ENCODE peak calls at places on chromosome 11, in eight cellular contexts. One of them, this sample, is unnamed.
A peak's percentile ranks its signal among the peaks of the same experiment; 100 is the strongest.

GRCh38 chr11:91513734-91514133 is 710.9 kb upstream of the FAT3 start:
- DNase-seq in fibroblast of villous mesenchyme: no peak
- DNase-seq in prostate gland: no peak
- DNase-seq in heart left ventricle: no peak
- DNase-seq in uterus: no peak
- DNase-seq in cardiac muscle cell: no peak
- DNase-seq in HFF-Myc: no peak
- DNase-seq in foreskin fibroblast: no peak
- DNase-seq in this sample: no peak

GRCh38 chr11:69443968-69444364 is 37.5 kb upstream of the LINC01488 start:
- DNase-seq in heart left ventricle: peak; percentile 46
- DNase-seq in cardiac muscle cell: no peak
- DNase-seq in foreskin fibroblast: peak; percentile 56
- DNase-seq in prostate gland: no peak
- DNase-seq in HFF-Myc: no peak
- DNase-seq in uterus: no peak
- DNase-seq in fibroblast of villous mesenchyme: peak; percentile 37
- DNase-seq in this sample: peak; percentile 62

GRCh38 chr11:13073119-13073981 is 64.2 kb downstream of the RASSF10 start:
- DNase-seq in HFF-Myc: no peak
- DNase-seq in uterus: no peak
- DNase-seq in foreskin fibroblast: peak; percentile 75
- DNase-seq in cardiac muscle cell: no peak
- DNase-seq in fibroblast of villous mesenchyme: peak; percentile 48
- DNase-seq in heart left ventricle: no peak
- DNase-seq in prostate gland: no peak
- DNase-seq in this sample: peak; percentile 47

GRCh38 chr11:118819687-118820086 is 28.7 kb upstream of the DDX6 start:
- DNase-seq in cardiac muscle cell: no peak
- DNase-seq in heart left ventricle: no peak
- DNase-seq in fibroblast of villous mesenchyme: no peak
- DNase-seq in prostate gland: no peak
- DNase-seq in foreskin fibroblast: no peak
- DNase-seq in uterus: no peak
- DNase-seq in HFF-Myc: no peak
- DNase-seq in this sample: no peak

GRCh38 chr11:48093795-48094642 is 113.7 kb downstream of the PTPRJ start:
- DNase-seq in foreskin fibroblast: no peak
- DNase-seq in HFF-Myc: peak; percentile 96
- DNase-seq in prostate gland: no peak
- DNase-seq in uterus: no peak
- DNase-seq in heart left ventricle: no peak
- DNase-seq in cardiac muscle cell: peak; percentile 66
- DNase-seq in fibroblast of villous mesenchyme: peak; percentile 52
- DNase-seq in this sample: peak; percentile 70

GRCh38 chr11:2944530-2944929 is 15.3 kb upstream of the PHLDA2 start:
- DNase-seq in foreskin fibroblast: no peak
- DNase-seq in fibroblast of villous mesenchyme: no peak
- DNase-seq in prostate gland: no peak
- DNase-seq in heart left ventricle: no peak
- DNase-seq in uterus: no peak
- DNase-seq in HFF-Myc: no peak
- DNase-seq in cardiac muscle cell: no peak
- DNase-seq in this sample: no peak

GRCh38 chr11:44746894-44747293 is 20.1 kb downstream of the TSPAN18 start:
- DNase-seq in cardiac muscle cell: no peak
- DNase-seq in prostate gland: no peak
- DNase-seq in foreskin fibroblast: no peak
- DNase-seq in fibroblast of villous mesenchyme: no peak
- DNase-seq in uterus: peak; percentile 9
- DNase-seq in HFF-Myc: no peak
- DNase-seq in heart left ventricle: peak; percentile 73
- DNase-seq in this sample: no peak

GRCh38 chr11:3091081-3091845 is 34.0 kb upstream of the CARS1 start:
- DNase-seq in prostate gland: no peak
- DNase-seq in fibroblast of villous mesenchyme: no peak
- DNase-seq in foreskin fibroblast: no peak
- DNase-seq in uterus: no peak
- DNase-seq in HFF-Myc: no peak
- DNase-seq in cardiac muscle cell: no peak
- DNase-seq in heart left ventricle: no peak
- DNase-seq in this sample: no peak

GRCh38 chr11:28922351-28922981 is 814.3 kb downstream of the METTL15 start:
- DNase-seq in fibroblast of villous mesenchyme: no peak
- DNase-seq in heart left ventricle: no peak
- DNase-seq in foreskin fibroblast: no peak
- DNase-seq in uterus: no peak
- DNase-seq in prostate gland: no peak
- DNase-seq in cardiac muscle cell: no peak
- DNase-seq in HFF-Myc: no peak
- DNase-seq in this sample: peak; percentile 13

GRCh38 chr11:69040581-69041260 is 8.0 kb upstream of the TPCN2 start:
- DNase-seq in fibroblast of villous mesenchyme: peak; percentile 69
- DNase-seq in foreskin fibroblast: peak; percentile 85
- DNase-seq in prostate gland: no peak
- DNase-seq in heart left ventricle: no peak
- DNase-seq in cardiac muscle cell: no peak
- DNase-seq in HFF-Myc: peak; percentile 80
- DNase-seq in uterus: no peak
- DNase-seq in this sample: peak; percentile 93

GRCh38 chr11:131025020-131025419 is 108.7 kb upstream of the SNX19 start:
- DNase-seq in heart left ventricle: no peak
- DNase-seq in foreskin fibroblast: peak; percentile 52
- DNase-seq in prostate gland: no peak
- DNase-seq in uterus: no peak
- DNase-seq in HFF-Myc: peak; percentile 42
- DNase-seq in fibroblast of villous mesenchyme: peak; percentile 61
- DNase-seq in cardiac muscle cell: peak; percentile 36
- DNase-seq in this sample: peak; percentile 66
- TF ChIP-seq CTCF in heart left ventricle: no peak
- TF ChIP-seq CTCF in foreskin fibroblast: peak; percentile 73
- TF ChIP-seq CTCF in prostate gland: no peak
- TF ChIP-seq CTCF in uterus: no peak
- TF ChIP-seq CTCF in HFF-Myc: peak; percentile 67
- TF ChIP-seq CTCF in fibroblast of villous mesenchyme: peak; percentile 81
- TF ChIP-seq CTCF in cardiac muscle cell: peak; percentile 69
- TF ChIP-seq CTCF in this sample: peak; percentile 82

DNA sequence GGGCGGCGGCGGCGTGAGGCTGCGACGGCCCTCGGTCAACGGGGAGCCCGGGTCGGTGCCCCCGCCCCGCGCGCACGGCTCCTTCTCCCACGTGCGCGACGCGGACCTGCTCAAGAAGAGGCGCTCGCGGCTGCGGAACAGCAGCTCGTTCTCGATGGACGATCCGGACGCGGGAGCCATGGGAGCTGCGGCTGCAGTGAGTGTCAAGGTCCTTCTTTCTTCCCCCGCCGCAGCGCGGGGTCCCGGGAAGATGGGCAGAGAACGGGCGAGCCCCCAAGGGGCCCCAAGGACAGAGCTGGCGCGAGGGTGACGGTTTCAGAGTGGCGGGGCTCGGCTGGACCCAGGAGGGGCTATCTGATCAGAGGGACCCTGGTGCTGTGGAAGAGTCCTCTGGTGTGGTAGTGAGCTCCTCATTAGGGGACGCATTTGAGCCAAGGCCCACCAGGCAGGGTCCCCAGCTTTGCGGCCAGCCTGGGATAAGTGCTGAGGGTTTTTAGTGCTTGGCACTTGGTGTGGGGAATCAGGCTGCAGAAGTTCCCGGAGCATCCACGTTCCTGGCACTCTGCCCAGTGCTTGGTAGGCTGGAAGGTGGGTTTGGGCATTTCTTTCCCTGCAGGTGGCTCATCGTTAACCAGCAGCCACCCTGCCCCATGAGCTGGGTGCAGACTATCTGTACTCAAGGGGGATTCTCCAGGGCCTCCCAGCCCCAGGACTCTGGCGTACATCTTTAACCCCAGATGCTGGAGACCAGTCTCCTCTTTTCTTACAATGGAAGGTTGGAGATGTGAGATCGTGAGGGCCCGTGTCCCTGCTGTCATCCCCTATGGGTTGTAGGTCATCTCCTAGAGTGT is 9.8 kb downstream of the EHBP1L1 start:
- DNase-seq in foreskin fibroblast: no peak
- DNase-seq in heart left ventricle: no peak
- DNase-seq in uterus: no peak
- DNase-seq in cardiac muscle cell: no peak
- DNase-seq in HFF-Myc: no peak
- DNase-seq in prostate gland: no peak
- DNase-seq in fibroblast of villous mesenchyme: no peak
- DNase-seq in this sample: no peak
- H3K4me3 ChIP-seq in foreskin fibroblast: no peak overlapping the region
- H3K4me3 ChIP-seq in heart left ventricle: no peak overlapping the region
- H3K4me3 ChIP-seq in uterus: no peak overlapping the region
- H3K4me3 ChIP-seq in cardiac muscle cell: no peak overlapping the region
- H3K4me3 ChIP-seq in HFF-Myc: no peak overlapping the region
- H3K4me3 ChIP-seq in prostate gland: no peak overlapping the region
- H3K4me3 ChIP-seq in fibroblast of villous mesenchyme: no peak overlapping the region
- H3K4me3 ChIP-seq in this sample: no peak overlapping the region

DNA sequence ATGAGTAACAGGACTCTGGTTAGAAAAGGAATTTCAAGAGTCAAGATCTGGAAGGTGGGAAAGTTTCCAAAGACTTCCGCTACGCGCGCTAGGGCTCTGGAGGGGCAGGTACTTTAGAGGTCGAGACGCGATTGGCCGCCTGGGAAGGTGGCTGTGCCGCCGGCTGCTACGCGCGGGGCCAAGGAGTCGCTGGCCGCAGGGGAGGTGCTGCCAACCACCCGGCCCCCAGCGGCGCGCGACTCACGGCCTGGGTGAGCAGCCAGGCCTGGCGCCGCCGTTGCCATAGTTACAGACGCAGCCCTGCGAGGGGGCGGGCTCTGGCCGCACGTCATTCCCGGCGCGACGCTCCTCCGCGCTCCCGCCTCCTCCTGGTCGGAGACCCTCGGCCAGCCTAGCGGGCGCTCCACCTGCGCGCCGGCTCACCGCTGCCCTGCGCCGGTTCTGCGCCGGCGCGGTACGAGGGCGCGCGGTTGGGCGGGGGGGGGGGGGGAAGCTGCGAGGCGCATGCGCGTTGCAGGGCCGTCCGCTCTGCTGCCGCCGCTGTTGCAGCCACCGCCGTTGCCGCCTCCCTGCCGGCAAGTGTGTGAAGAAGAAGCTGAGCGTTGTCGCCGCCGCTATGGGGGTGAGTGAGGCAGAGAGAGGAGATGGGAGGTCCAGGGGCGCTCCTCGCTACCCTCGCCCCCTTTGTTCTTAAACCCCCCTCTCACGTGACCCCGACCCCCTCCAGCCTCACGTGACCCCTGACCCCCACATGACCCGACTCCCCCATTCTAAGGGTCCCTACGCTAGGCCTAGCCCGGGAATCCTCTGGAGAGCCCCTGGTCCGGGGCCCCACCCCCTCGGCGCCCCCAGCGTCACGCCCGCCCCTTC is at the start of gene NAA40:
- DNase-seq in heart left ventricle: peak; percentile 89
- DNase-seq in HFF-Myc: peak; percentile 75
- DNase-seq in foreskin fibroblast: peak; percentile 97
- DNase-seq in fibroblast of villous mesenchyme: peak; percentile 91
- DNase-seq in cardiac muscle cell: peak; percentile 99
- DNase-seq in prostate gland: peak; percentile 86
- DNase-seq in uterus: peak; percentile 86
- DNase-seq in this sample: peak; percentile 91
- TF ChIP-seq CTCF in heart left ventricle: no peak
- TF ChIP-seq CTCF in HFF-Myc: no peak
- TF ChIP-seq CTCF in foreskin fibroblast: no peak
- TF ChIP-seq CTCF in fibroblast of villous mesenchyme: peak; percentile 1
- TF ChIP-seq CTCF in cardiac muscle cell: no peak
- TF ChIP-seq CTCF in prostate gland: no peak
- TF ChIP-seq CTCF in uterus: no peak
- TF ChIP-seq CTCF in this sample: no peak

GRCh38 chr11:128547946-128548654 is 39.3 kb downstream of the ETS1 start:
- DNase-seq in cardiac muscle cell: no peak
- DNase-seq in uterus: no peak
- DNase-seq in heart left ventricle: no peak
- DNase-seq in prostate gland: no peak
- DNase-seq in foreskin fibroblast: no peak
- DNase-seq in fibroblast of villous mesenchyme: no peak
- DNase-seq in HFF-Myc: no peak
- DNase-seq in this sample: no peak
- H3K4me3 ChIP-seq in cardiac muscle cell: peak overlapping the region; percentile 13
- H3K4me3 ChIP-seq in uterus: peak overlapping the region; percentile 35
- H3K4me3 ChIP-seq in heart left ventricle: peak overlapping the region; percentile 60
- H3K4me3 ChIP-seq in prostate gland: peak overlapping the region; percentile 30
- H3K4me3 ChIP-seq in foreskin fibroblast: peak overlapping the region; percentile 54
- H3K4me3 ChIP-seq in fibroblast of villous mesenchyme: peak overlapping the region; percentile 46
- H3K4me3 ChIP-seq in HFF-Myc: peak overlapping the region; percentile 32
- H3K4me3 ChIP-seq in this sample: peak overlapping the region; percentile 43

GRCh38 chr11:83193315-83194283 is at the start of gene ANKRD42:
- DNase-seq in HFF-Myc: peak; percentile 89
- DNase-seq in uterus: peak; percentile 94
- DNase-seq in prostate gland: peak; percentile 95
- DNase-seq in fibroblast of villous mesenchyme: peak; percentile 96
- DNase-seq in heart left ventricle: peak; percentile 94
- DNase-seq in cardiac muscle cell: peak; percentile 98
- DNase-seq in foreskin fibroblast: peak; percentile 93
- DNase-seq in this sample: peak; percentile 95
- TF ChIP-seq CTCF in HFF-Myc: no peak
- TF ChIP-seq CTCF in uterus: peak; percentile 30
- TF ChIP-seq CTCF in prostate gland: no peak
- TF ChIP-seq CTCF in fibroblast of villous mesenchyme: no peak
- TF ChIP-seq CTCF in heart left ventricle: no peak
- TF ChIP-seq CTCF in cardiac muscle cell: no peak
- TF ChIP-seq CTCF in foreskin fibroblast: no peak
- TF ChIP-seq CTCF in this sample: no peak

This sample was measured in fibroblast of mammary gland.